ENCODE peak calls at places on chromosomes 6 and 20, in six cellular contexts. X, I, B, E, A and U are unnamed samples.

GRCh38 chr20:31675828-31676533 is 38.3 kb downstream of the COX4I2 start:
- DNase-seq in E (no peak), B (no peak), X (peak), I (no peak), A (no peak), U (no peak)

GRCh38 chr6:16759646-16760535 is 1.4 kb downstream of the ATXN1 start:
- DNase-seq in B (peak), A (peak), E (peak), I (peak), X (peak), U (no peak)

GRCh38 chr6:74044417-74045096 is 348.6 kb downstream of the CD109 start:
- DNase-seq in A (no peak), X (peak), E (no peak), I (peak), B (no peak), U (no peak)

GRCh38 chr6:136347847-136348246 is 58.2 kb upstream of the BCLAF1 start:
- DNase-seq in E (no peak), X (no peak), A (no peak), B (no peak), I (no peak), U (no peak)

GRCh38 chr20:61755971-61756421 is 309.7 kb downstream of the TAF4 start:
- DNase-seq in E (no peak), I (no peak), B (peak), X (no peak), A (no peak), U (no peak)

GRCh38 chr6:39855356-39855995 is 63.3 kb downstream of the DAAM2 start:
- DNase-seq in B (no peak), I (no peak), A (peak), X (peak), E (no peak), U (no peak)

GRCh38 chr20:47146703-47147102 is 209.8 kb downstream of the ZMYND8 start:
- DNase-seq in E (no peak), A (peak), B (no peak), X (peak), I (no peak), U (no peak)

GRCh38 chr6:139150915-139151314 is 16.0 kb downstream of the HECA start:
- DNase-seq in B (no peak), E (no peak), I (no peak), X (no peak), A (no peak), U (no peak)

GRCh38 chr6:26388014-26388413 is 5.1 kb downstream of the BTN2A2 start:
- DNase-seq in A (no peak), X (no peak), E (peak), B (no peak), I (no peak), U (no peak)

GRCh38 chr6:66103954-66104353 is 396.9 kb upstream of the EYS start:
- DNase-seq in E (no peak), I (no peak), B (no peak), X (peak), A (no peak), U (no peak)

GRCh38 chr6:156953478-156954146 is 176.4 kb downstream of the ARID1B start:
- DNase-seq in B (no peak), X (peak), E (peak), I (peak), A (peak), U (peak)

GRCh38 chr6:8627085-8627861 is 191.9 kb upstream of the SLC35B3 start:
- DNase-seq in X (peak), B (no peak), I (peak), E (peak), A (peak), U (no peak)

GRCh38 chr6:16947461-16948159 is 154.2 kb upstream of the STMND1 start:
- DNase-seq in I (peak), X (peak), A (peak), E (peak), B (no peak), U (peak)

GRCh38 chr20:8627386-8628030 is 441.4 kb upstream of the PLCB4 start:
- DNase-seq in X (no peak), A (no peak), B (no peak), I (no peak), E (no peak), U (no peak)

GRCh38 chr6:44028767-44029166 is 98.5 kb downstream of the MRPL14 start:
- DNase-seq in X (no peak), B (no peak), I (no peak), E (no peak), A (no peak), U (no peak)

GRCh38 chr6:127381384-127381783 is 38.0 kb upstream of the ECHDC1 start:
- DNase-seq in X (no peak), E (no peak), A (no peak), I (no peak), B (no peak), U (no peak)

GRCh38 chr6:47303861-47304260 is 5.8 kb downstream of the TNFRSF21 start:
- DNase-seq in I (no peak), E (no peak), A (no peak), B (no peak), X (no peak), U (no peak)

GRCh38 chr6:12987783-12988182 is 271.2 kb downstream of the PHACTR1 start:
- DNase-seq in E (no peak), A (no peak), X (no peak), I (no peak), B (no peak), U (no peak)

GRCh38 chr6:26441977-26442376 is 1.7 kb downstream of the BTN3A3 start:
- DNase-seq in A (no peak), E (no peak), I (no peak), X (no peak), B (no peak), U (no peak)

GRCh38 chr6:3325210-3325609 is 66.5 kb downstream of the PSMG4 start:
- DNase-seq in E (no peak), I (no peak), X (peak), B (no peak), A (peak), U (no peak)

GRCh38 chr20:46009847-46010246 is 1.1 kb downstream of the MMP9 start:
- DNase-seq in I (no peak), B (peak), E (no peak), X (no peak), A (no peak), U (no peak)
- H3K4me3 ChIP-seq in I (no peak), B (no peak), E (no peak), X (no peak), A (no peak), U (no peak)

GRCh38 chr6:166929534-166930189 is 26.7 kb downstream of the RNASET2 start:
- DNase-seq in B (no peak), I (no peak), A (no peak), E (no peak), X (no peak), U (no peak)
- TF ChIP-seq CTCF in B (no peak), I (no peak), A (no peak), E (no peak), X (peak), U (no peak)

GRCh38 chr6:148343383-148343782 is 745 bp downstream of the SASH1 start:
- DNase-seq in X (no peak), E (no peak), I (no peak), B (no peak), A (no peak), U (no peak)

GRCh38 chr6:148343028-148343374 is 363 bp downstream of the SASH1 start:
- DNase-seq in E (no peak), I (no peak), B (no peak), X (no peak), A (no peak), U (no peak)

GRCh38 chr6:148345578-148345977 is 2.9 kb downstream of the SASH1 start:
- DNase-seq in B (no peak), E (no peak), A (no peak), I (no peak), X (no peak), U (no peak)

GRCh38 chr6:148347076-148348054 is 4.7 kb downstream of the SASH1 start:
- DNase-seq in A (no peak), B (no peak), I (no peak), X (no peak), E (no peak), U (no peak)

GRCh38 chr6:148345176-148345575 is 2.5 kb downstream of the SASH1 start:
- DNase-seq in B (no peak), I (peak), A (no peak), E (no peak), X (no peak), U (no peak)
- H3K4me3 ChIP-seq in B (no peak), I (no peak), A (no peak), E (no peak), X (no peak), U (no peak)

GRCh38 chr6:106547053-106547414 is 82.3 kb downstream of the RTN4IP1 start:
- DNase-seq in B (no peak), I (no peak), A (no peak), X (peak), E (no peak), U (no peak)

GRCh38 chr6:106549521-106549920 is 79.8 kb downstream of the RTN4IP1 start:
- DNase-seq in E (no peak), A (no peak), I (no peak), B (no peak), X (no peak), U (no peak)

GRCh38 chr6:106547556-106547955 is 81.7 kb downstream of the RTN4IP1 start:
- DNase-seq in A (no peak), X (no peak), I (no peak), E (no peak), B (no peak), U (no peak)

GRCh38 chr6:106546322-106547052 is 82.8 kb downstream of the RTN4IP1 start:
- DNase-seq in E (peak), X (peak), A (peak), I (peak), B (no peak), U (peak)

GRCh38 chr6:106547961-106548453 is 81.3 kb downstream of the RTN4IP1 start:
- DNase-seq in A (peak), I (no peak), X (peak), B (peak), E (peak), U (no peak)
- TF ChIP-seq CTCF in A (no peak), I (no peak), X (peak), B (no peak), E (no peak), U (no peak)

DNA sequence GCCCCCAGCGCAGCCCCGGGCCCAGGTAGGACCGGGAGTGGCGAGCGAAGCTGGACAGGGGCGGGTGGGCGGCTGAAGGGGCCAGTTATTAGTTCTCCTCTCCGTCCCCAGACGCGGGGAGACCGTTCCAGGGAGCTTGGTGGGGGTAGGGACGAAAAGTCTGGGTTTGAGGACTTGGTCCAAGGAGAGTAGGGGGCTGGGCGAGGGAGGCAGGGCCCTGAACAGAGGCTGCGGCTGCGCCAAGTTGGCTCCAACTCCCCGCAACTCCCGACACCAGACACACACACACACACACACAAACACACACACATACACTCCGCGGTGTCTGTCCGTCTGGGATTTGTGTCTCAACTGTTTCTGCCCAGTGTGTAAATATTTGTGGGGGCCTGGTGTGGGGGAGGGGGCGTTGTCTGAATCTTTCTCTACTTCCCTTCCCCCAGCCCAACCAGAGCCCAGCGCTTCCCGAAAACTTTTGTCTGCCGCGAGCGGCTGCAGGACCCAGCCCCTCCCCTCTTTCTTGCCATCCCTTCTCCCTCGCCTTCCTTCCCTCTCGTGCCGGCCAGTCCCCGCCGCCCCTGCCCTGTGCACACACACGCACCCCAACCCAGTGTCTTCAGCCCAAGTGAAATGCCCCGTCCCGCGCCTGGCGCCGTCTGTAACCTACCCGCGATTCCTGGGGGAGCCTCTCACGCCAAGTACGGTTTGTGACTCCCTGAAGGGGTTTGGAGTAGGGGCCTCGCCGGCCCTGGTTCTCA is 710 bp downstream of the MDFI start:
- DNase-seq in E (peak), X (peak), I (no peak), A (peak), B (no peak), U (no peak)
- H3K4me3 ChIP-seq in E (peak), X (peak), I (no peak), A (peak), B (peak), U (peak)

GRCh38 chr6:169720207-169720855 is 4.0 kb downstream of the PHF10 start:
- DNase-seq in A (no peak), I (no peak), X (no peak), E (no peak), B (no peak), U (no peak)
- TF ChIP-seq CTCF in A (no peak), I (no peak), X (peak), E (peak), B (peak), U (no peak)

GRCh38 chr20:46011631-46012482 is 3.1 kb downstream of the MMP9 start:
- DNase-seq in E (no peak), B (peak), I (peak), A (no peak), X (peak), U (no peak)
- H3K4me3 ChIP-seq in E (no peak), B (no peak), I (no peak), A (no peak), X (no peak), U (no peak)

GRCh38 chr6:100257661-100258395 is 206.9 kb downstream of the SIM1 start:
- DNase-seq in I (peak), E (no peak), B (no peak), A (peak), X (peak), U (peak)
- TF ChIP-seq CTCF in I (peak), E (peak), B (peak), A (no peak), X (no peak), U (peak)

DNA sequence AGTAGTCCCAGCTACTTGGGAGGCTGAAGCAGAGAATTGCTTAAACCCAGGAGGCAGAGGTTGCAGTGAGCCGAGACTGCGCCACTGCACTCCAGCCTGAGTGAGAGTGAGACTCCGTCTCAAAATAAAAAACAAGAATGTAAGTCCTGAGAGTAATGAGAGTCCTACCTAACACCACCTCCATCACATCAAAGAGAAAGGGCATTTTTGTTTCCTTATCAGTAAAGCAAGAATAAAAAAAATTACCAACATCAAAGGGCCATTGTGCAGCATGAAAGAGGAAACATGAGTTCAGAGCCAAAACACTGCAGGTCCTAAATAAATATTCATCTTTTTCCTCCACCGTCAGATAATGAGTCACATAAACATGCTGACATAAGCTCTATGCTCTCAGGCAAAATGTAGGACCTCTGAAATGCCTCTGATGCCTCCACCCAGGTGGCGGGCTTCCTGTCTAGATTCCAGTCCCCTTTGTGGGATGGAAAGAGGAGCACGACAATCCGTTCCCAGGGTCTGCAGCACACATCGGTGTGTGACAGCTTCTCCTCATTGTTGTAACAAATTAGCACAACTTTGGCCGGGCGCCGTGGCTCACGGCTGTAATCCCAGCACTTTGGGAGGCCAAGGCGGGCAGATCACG is 7.2 kb downstream of the ATP9A start:
- DNase-seq in B (no peak), A (peak), E (no peak), I (peak), X (peak), U (no peak)
- H3K4me3 ChIP-seq in B (no peak), A (no peak), E (no peak), I (no peak), X (no peak), U (no peak)